ENCODE peak calls at places on chromosome 20, in six cellular contexts. B is H9, U is GM23248, M is cardiac muscle cell, N is A549, I is aorta. Q is an unnamed sample.

GRCh38 chr20:12293900-12294299 is 376.2 kb downstream of the BTBD3 start:
- DNase-seq in B (no peak), U (no peak), M (no peak), N (no peak), I (no peak), Q (no peak)

GRCh38 chr20:60402209-60403058 is 444.2 kb downstream of the CDH26 start:
- DNase-seq in B (no peak), U (no peak), M (no peak), N (no peak), I (no peak), Q (no peak)

GRCh38 chr20:6892729-6893128 is 125.2 kb downstream of the BMP2 start:
- DNase-seq in B (no peak), U (no peak), M (no peak), N (no peak), I (no peak), Q (no peak)

GRCh38 chr20:25148181-25148981 is 47.1 kb upstream of the ENTPD6 start:
- DNase-seq in B (peak; percentile 56), U (peak; percentile 82), M (peak; percentile 12), N (no peak), I (peak; percentile 84), Q (no peak)

GRCh38 chr20:49906615-49907154 is 8.6 kb downstream of the SPATA2 start:
- DNase-seq in B (no peak), U (no peak), M (no peak), N (no peak), I (no peak), Q (no peak)

GRCh38 chr20:55667955-55668354 is 337.4 kb downstream of the CBLN4 start:
- DNase-seq in B (no peak), U (no peak), M (no peak), N (no peak), I (no peak), Q (no peak)

GRCh38 chr20:32753731-32754130 is 8.5 kb upstream of the DNMT3B start:
- DNase-seq in B (no peak), U (peak; percentile 38), M (no peak), N (no peak), I (no peak), Q (no peak)

GRCh38 chr20:39877792-39878191 is 811.2 kb downstream of the MAFB start:
- DNase-seq in B (no peak), U (no peak), M (no peak), N (no peak), I (no peak), Q (no peak)

GRCh38 chr20:29497261-29497671 is 1760.2 kb upstream of the DEFB115 start:
- DNase-seq in B (no peak), U (peak; percentile 5), M (no peak), N (no peak), I (no peak), Q (no peak)

GRCh38 chr20:43243672-43244269 is 54.1 kb upstream of the PTPRT start:
- DNase-seq in B (peak; percentile 53), U (peak; percentile 20), M (peak; percentile 13), N (peak; percentile 26), I (peak; percentile 79), Q (no peak)

GRCh38 chr20:58482416-58482815 is 32.8 kb downstream of the APCDD1L start:
- DNase-seq in B (peak; percentile 23), U (peak; percentile 19), M (no peak), N (no peak), I (no peak), Q (no peak)

DNA sequence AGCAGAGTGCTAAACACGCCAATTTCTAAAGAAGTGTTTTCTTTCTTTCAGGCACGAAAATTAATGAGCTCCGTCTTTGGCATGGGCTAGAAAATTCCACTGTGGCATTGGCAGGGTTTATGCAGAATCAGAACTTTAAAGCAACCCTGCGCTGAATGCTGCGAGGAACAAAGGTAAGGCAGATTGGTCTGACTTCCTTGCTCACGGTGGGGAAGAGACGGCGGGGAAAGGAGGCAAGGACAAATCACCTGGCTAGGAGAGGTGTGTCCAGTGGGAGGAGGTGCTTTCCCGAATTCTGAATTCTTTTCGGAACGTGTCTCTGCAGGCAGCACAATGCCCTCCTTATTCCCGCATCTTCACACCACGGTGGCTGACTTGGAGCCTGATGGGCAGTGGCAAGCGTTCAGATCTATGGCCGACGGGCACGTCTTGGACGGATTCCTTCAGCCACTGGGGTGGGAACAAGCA is 6.2 kb upstream of the BANF2 start:
- DNase-seq in B (no peak), U (no peak), M (no peak), N (no peak), I (no peak), Q (no peak)
- H3K27ac ChIP-seq in B (no peak overlapping the region), U (no peak overlapping the region), M (no peak overlapping the region), N (no peak overlapping the region), I (no peak overlapping the region), Q (no peak overlapping the region)

GRCh38 chr20:347640-348484 is 951 bp downstream of the NRSN2 start:
- DNase-seq in B (peak; percentile 97), U (peak; percentile 97), M (peak; percentile 99), N (peak; percentile 98), I (peak; percentile 96), Q (no peak)
- H3K27ac ChIP-seq in B (peak overlapping the region; percentile 11), U (peak overlapping the region; percentile 84), M (peak overlapping the region; percentile 93), N (peak overlapping the region; percentile 93), I (peak overlapping the region; percentile 34), Q (peak overlapping the region; percentile 70)

DNA sequence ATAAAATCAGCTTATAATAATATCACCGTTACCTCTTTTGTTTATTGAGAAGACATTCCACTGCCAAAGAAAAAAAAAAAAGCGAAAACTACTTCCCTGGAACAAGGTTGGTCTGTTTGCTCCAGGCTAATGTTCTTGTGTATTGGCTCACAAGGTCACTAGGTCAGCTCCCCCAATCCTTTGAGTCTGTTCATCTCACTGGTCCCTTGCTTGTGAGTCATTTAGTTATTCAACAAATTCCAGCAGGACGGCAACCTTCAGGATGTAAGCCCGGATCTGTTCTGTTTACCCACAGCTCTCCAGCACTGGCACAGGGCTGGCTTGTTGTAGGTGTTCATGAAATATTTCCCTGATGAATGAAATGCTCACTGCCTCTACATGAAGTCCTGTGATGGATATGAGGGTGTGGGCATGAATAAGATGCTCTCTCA is 3.3 kb downstream of the ARHGAP40 start:
- DNase-seq in B (no peak), U (peak; percentile 21), M (no peak), N (peak; percentile 92), I (no peak), Q (peak; percentile 57)
- H3K27ac ChIP-seq in B (no peak overlapping the region), U (no peak overlapping the region), M (no peak overlapping the region), N (peak overlapping the region; percentile 84), I (no peak overlapping the region), Q (peak overlapping the region; percentile 45)

DNA sequence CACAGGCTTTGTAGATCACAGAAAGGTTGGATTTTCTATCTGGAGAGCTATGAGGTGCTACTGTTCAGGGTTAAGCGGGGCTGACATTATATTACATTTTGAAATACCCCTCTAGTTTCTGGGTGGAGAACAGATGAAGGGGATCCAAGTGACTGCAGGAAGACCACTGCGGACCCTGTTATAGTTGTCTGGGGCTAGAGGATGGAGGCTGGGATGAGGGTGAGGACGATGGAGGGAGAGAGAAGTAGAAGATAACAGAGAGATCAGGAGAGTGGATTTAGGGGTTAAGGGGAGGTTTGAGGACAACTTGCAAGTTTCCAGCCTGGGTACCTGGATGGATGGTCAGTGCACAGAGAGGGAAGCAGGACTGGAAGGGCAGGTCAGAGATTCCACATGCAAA is 43.5 kb upstream of the TGM2 start:
- DNase-seq in B (no peak), U (no peak), M (no peak), N (no peak), I (no peak), Q (no peak)
- H3K27ac ChIP-seq in B (no peak overlapping the region), U (no peak overlapping the region), M (peak overlapping the region; percentile 52), N (peak overlapping the region; percentile 79), I (peak overlapping the region; percentile 41), Q (no peak overlapping the region)

DNA sequence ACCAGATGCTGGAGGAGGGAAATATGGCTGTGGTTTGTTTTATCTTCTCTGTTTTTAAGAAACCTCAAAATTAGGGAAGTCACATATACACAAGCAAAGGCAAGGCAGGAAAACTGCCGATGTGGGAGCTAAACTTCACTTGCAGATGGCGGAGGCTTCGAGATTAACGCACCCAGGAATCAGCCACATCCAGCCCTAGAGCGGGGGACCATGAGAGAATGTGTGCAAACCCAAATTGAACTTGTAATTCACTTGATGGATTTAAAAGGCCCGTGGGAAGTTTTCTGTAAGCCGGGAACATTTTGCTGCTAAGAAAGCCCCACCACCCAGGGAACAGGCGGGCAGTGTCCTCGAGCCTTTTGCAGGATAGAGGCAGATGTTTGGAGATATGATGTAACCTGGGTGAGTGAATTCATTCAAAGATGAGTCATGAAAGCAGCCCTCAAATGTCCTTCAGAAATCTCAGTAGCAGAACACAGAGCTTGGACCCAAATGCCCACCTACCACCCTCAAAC is 39.9 kb downstream of the PREX1 start:
- DNase-seq in B (no peak), U (peak; percentile 83), M (no peak), N (peak; percentile 29), I (peak; percentile 51), Q (no peak)
- H3K27ac ChIP-seq in B (no peak overlapping the region), U (no peak overlapping the region), M (no peak overlapping the region), N (peak overlapping the region; percentile 66), I (no peak overlapping the region), Q (no peak overlapping the region)